ENCODE peak calls at places on chromosome 7, in five cellular contexts. W is neural progenitor cell, M is MM.1S, P is hepatocyte, N is GM23338. T is an unnamed sample.

GRCh38 chr7:121140790-121141189 is 152.3 kb downstream of the CPED1 start:
- DNase-seq in N (no peak), M (no peak), P (no peak), W (no peak), T (no peak)

GRCh38 chr7:108253275-108254044 is 123.3 kb upstream of the LAMB4 start:
- DNase-seq in P (no peak), M (no peak), W (no peak), N (no peak), T (peak; percentile 38)

GRCh38 chr7:80127412-80128150 is 7.0 kb upstream of the GNAI1 start:
- DNase-seq in M (peak; percentile 92), P (peak; percentile 35), W (peak; percentile 89), N (peak; percentile 91), T (no peak)

GRCh38 chr7:151351967-151352366 is 10.4 kb downstream of the NUB1 start:
- DNase-seq in N (no peak), P (no peak), M (no peak), W (no peak), T (no peak)

GRCh38 chr7:145350334-145350733 is 514.5 kb upstream of the TPK1 start:
- DNase-seq in N (no peak), P (no peak), W (no peak), M (no peak), T (no peak)

GRCh38 chr7:118918556-118918955 is 694.1 kb downstream of the ANKRD7 start:
- DNase-seq in P (peak; percentile 22), M (peak; percentile 56), N (peak; percentile 28), W (no peak), T (peak; percentile 42)

GRCh38 chr7:138838166-138838565 is 40.2 kb upstream of the ATP6V0A4 start:
- DNase-seq in W (no peak), N (peak; percentile 51), P (no peak), M (no peak), T (no peak)

GRCh38 chr7:156816943-156817572 is 75.9 kb downstream of the LMBR1 start:
- DNase-seq in M (peak; percentile 30), N (no peak), W (peak; percentile 7), P (peak; percentile 16), T (peak; percentile 57)

GRCh38 chr7:139775829-139776266 is 1.9 kb downstream of the HIPK2 start:
- DNase-seq in N (peak; percentile 83), P (peak; percentile 84), M (peak; percentile 90), W (peak; percentile 43), T (peak; percentile 79)

GRCh38 chr7:45578022-45578421 is 3.9 kb downstream of the ADCY1 start:
- DNase-seq in N (no peak), M (no peak), P (no peak), W (no peak), T (no peak)

GRCh38 chr7:151260471-151260870 is 12.0 kb upstream of the SMARCD3 start:
- DNase-seq in P (no peak), W (no peak), N (no peak), M (no peak), T (no peak)

GRCh38 chr7:114554781-114555537 is 140.3 kb downstream of the FOXP2 start:
- DNase-seq in N (no peak), W (no peak), P (no peak), M (no peak), T (peak; percentile 38)

GRCh38 chr7:4249241-4249640 is 432.9 kb upstream of the FOXK1 start:
- DNase-seq in W (no peak), P (no peak), N (no peak), M (no peak), T (no peak)

GRCh38 chr7:69864822-69865221 is 266.5 kb downstream of the AUTS2 start:
- DNase-seq in N (no peak), P (no peak), M (no peak), W (no peak), T (no peak)

DNA sequence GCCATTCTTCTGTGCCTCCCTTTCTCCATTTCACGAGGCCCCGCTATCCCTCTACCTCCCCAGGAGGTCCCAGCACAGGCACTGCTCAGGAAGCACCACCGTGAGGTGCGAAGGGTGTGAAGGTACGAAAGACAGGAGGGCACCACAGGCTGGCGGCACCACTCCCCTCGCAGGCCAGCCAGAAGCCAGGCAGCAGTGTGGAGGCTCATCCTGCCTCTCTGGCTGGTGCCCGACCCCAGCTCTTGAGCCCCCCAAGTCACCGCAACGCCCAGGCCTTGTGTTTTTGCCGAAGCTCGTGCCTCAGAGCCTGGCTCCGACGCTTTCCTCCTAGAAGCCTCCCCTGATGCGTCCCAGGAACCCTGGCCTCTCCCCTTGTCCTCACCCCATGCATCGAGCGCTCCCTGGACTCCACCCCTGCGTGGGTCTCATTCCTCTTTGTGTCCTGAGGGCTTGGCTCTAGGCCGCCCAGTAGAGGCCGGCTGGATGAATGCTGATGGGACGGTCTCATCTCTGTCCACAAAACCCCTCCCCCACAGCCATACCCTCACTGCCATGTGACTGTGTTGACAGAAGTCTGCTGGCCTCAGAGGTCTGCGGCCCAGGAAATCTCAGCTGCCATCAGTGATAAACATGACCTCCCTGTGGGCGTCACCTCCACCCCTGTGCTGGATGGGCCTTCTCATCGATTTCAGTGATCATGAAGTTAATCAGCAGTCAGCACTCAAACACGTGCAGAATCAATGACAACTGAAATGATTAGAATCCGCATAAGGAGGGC is 19.3 kb downstream of the BRI3 start:
- DNase-seq in N (no peak), P (no peak), W (no peak), M (no peak), T (no peak)
- TF ChIP-seq CTCF in N (no peak), P (no peak), W (no peak), M (no peak), T (no peak)

GRCh38 chr7:149764481-149765398 is 8.6 kb downstream of the ZNF467 start:
- DNase-seq in N (peak; percentile 76), W (peak; percentile 87), M (no peak), P (peak; percentile 68), T (no peak)

GRCh38 chr7:149765399-149766121 is 7.8 kb downstream of the ZNF467 start:
- DNase-seq in N (peak; percentile 63), P (no peak), W (peak; percentile 75), M (no peak), T (no peak)

GRCh38 chr7:149766215-149766614 is 7.2 kb downstream of the ZNF467 start:
- DNase-seq in M (no peak), P (no peak), N (peak; percentile 34), W (peak; percentile 33), T (no peak)

GRCh38 chr7:149768931-149769330 is 4.5 kb downstream of the ZNF467 start:
- DNase-seq in P (no peak), W (no peak), M (no peak), N (no peak), T (no peak)

DNA sequence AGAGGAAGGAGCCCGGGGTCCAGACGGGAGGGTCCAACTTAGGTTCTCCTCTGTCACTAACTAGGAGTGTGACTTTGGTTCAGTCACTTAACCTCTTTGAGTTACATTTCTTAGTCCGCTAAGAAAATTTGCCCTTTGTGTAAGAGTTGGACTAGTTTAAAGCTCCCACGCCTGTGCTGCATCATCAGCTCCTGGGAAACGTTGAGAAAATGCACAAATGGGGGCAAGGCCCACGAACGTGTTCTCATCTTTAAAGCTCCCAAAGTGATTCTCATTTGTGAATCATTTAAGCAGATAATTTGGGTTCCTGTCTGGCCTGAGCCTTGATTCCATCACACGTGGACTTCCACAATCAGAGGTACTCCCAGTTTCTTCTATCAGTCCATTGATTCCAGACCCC is 6.3 kb downstream of the ZNF467 start:
- DNase-seq in P (no peak), M (no peak), W (no peak), N (no peak), T (no peak)
- H3K27me3 ChIP-seq in P (peaks cover 65% of the 10 kb centered on the region), M (no peaks in the 10 kb centered on the region), W (peaks cover 94% of the 10 kb centered on the region), N (peaks cover 93% of the 10 kb centered on the region), T (no peaks in the 10 kb centered on the region)

GRCh38 chr7:5636914-5637313 is 144.5 kb downstream of the RNF216 start:
- DNase-seq in N (no peak), W (peak; percentile 36), M (no peak), P (peak; percentile 74), T (peak; percentile 63)
- TF ChIP-seq EZH2phosphoT487 in N (no peak), W (no peak), M (no peak), P (no peak), T (no peak)

GRCh38 chr7:148941598-148942280 is 57.6 kb upstream of the EZH2 start:
- DNase-seq in P (peak; percentile 82), W (peak; percentile 79), N (peak; percentile 84), M (peak; percentile 90), T (peak; percentile 75)
- TF ChIP-seq CTCF in P (peak; percentile 44), W (peak; percentile 49), N (peak; percentile 43), M (peak; percentile 58), T (peak; percentile 46)

GRCh38 chr7:132561763-132562162 is 14.5 kb downstream of the PLXNA4 start:
- DNase-seq in M (no peak), W (no peak), P (no peak), N (no peak), T (no peak)

GRCh38 chr7:132560825-132561529 is 15.3 kb downstream of the PLXNA4 start:
- DNase-seq in M (no peak), N (no peak), W (no peak), P (no peak), T (no peak)

GRCh38 chr7:132564090-132564489 is 12.2 kb downstream of the PLXNA4 start:
- DNase-seq in N (no peak), M (no peak), P (no peak), W (no peak), T (peak; percentile 15)

GRCh38 chr7:132562690-132563089 is 13.6 kb downstream of the PLXNA4 start:
- DNase-seq in P (no peak), M (no peak), N (no peak), W (no peak), T (no peak)

GRCh38 chr7:132564849-132565248 is 11.4 kb downstream of the PLXNA4 start:
- DNase-seq in W (no peak), M (no peak), N (peak; percentile 14), P (no peak), T (no peak)
- H3K27me3 ChIP-seq in W (peaks cover 97% of the 10 kb centered on the region), M (peaks cover 4% of the 10 kb centered on the region), N (peaks cover 16% of the 10 kb centered on the region), P (peaks cover 61% of the 10 kb centered on the region), T (no peaks in the 10 kb centered on the region)

T was measured in PC-3.